ENCODE peak calls at places on chromosome 3, in seven cellular contexts. U is stimulated activated CD4-positive, alpha-beta T cell treated with anti-CD3 and anti-CD28 coated beads, Interleukin-1b, Interleukin-23, amount 100 ng/mL, for 4 hours; Q is ecto neural progenitor cell; N is upper lobe of left lung; D is fibroblast of lung; T is ureter; V is activated gamma-delta T cell treated with Interleukin-2 at 50 U/mL for 16 hours. I is an unnamed sample.

GRCh38 chr3:156792945-156793344 is 33.2 kb upstream of the LEKR1 start:
- DNase-seq in U (no peak), D (no peak), V (peak), N (no peak), T (no peak), Q (no peak), I (no peak)

GRCh38 chr3:9810357-9810726 is 280 bp downstream of the TTLL3 start:
- DNase-seq in D (no peak), N (no peak), T (no peak), Q (peak), V (no peak), U (no peak), I (no peak)

GRCh38 chr3:101521251-101521701 is 8.3 kb upstream of the SENP7 start:
- DNase-seq in N (no peak), T (no peak), D (no peak), U (no peak), Q (no peak), V (peak), I (peak)

GRCh38 chr3:177827517-177828249 is 630.4 kb upstream of the TBL1XR1 start:
- DNase-seq in V (no peak), U (no peak), Q (no peak), D (peak), N (no peak), T (no peak), I (no peak)

GRCh38 chr3:101279162-101279561 is 41.2 kb downstream of the IMPG2 start:
- DNase-seq in Q (no peak), D (no peak), N (no peak), T (no peak), V (no peak), U (no peak), I (no peak)

GRCh38 chr3:64022451-64023186 is 675 bp downstream of the PSMD6 start:
- DNase-seq in V (no peak), D (no peak), U (peak), T (no peak), Q (no peak), N (no peak), I (peak)

GRCh38 chr3:128486157-128486691 is 6.8 kb downstream of the GATA2 start:
- DNase-seq in U (no peak), N (no peak), T (no peak), Q (no peak), D (no peak), V (no peak), I (no peak)

GRCh38 chr3:183555541-183556081 is at the start of gene KLHL6:
- DNase-seq in T (peak), Q (no peak), V (peak), D (no peak), U (peak), N (no peak), I (peak)

GRCh38 chr3:66039590-66039887 is 821 bp upstream of the MAGI1 start:
- DNase-seq in U (no peak), V (no peak), Q (peak), N (peak), T (no peak), D (no peak), I (no peak)

GRCh38 chr3:105614288-105615030 is 247.8 kb downstream of the ALCAM start:
- DNase-seq in U (no peak), N (no peak), T (no peak), D (peak), V (no peak), Q (no peak), I (no peak)

GRCh38 chr3:69087030-69087791 is 2.5 kb downstream of the ARL6IP5 start:
- DNase-seq in T (no peak), V (no peak), U (no peak), Q (no peak), D (no peak), N (no peak), I (peak)

GRCh38 chr3:10484709-10485108 is 20.7 kb downstream of the ATP2B2 start:
- DNase-seq in N (no peak), T (no peak), Q (no peak), V (no peak), U (no peak), D (no peak), I (no peak)

GRCh38 chr3:196220991-196221390 is 4.7 kb downstream of the SLC51A start:
- DNase-seq in T (no peak), D (no peak), U (no peak), V (no peak), N (no peak), Q (no peak), I (no peak)

GRCh38 chr3:29412117-29412516 is 131.2 kb downstream of the RBMS3 start:
- DNase-seq in D (no peak), U (no peak), V (no peak), T (no peak), N (no peak), Q (no peak), I (no peak)